ENCODE peak calls at places on chromosomes 13 and 19, in four cellular contexts. Q, X, V and O are unnamed samples.
A peak's percentile ranks its signal among the peaks of the same experiment; 100 is the strongest.

GRCh38 chr13:113562085-113562749 is 22.3 kb upstream of the TFDP1 start:
- DNase-seq in Q (peak; percentile 58), X (peak; percentile 90), V (peak; percentile 65), O (peak; percentile 54)

GRCh38 chr13:100773429-100773828 is 98.8 kb upstream of the TMTC4 start:
- DNase-seq in Q (no peak), X (no peak), V (no peak), O (no peak)

GRCh38 chr13:23867027-23867491 is 22.1 kb downstream of the MIPEP start:
- DNase-seq in Q (no peak), X (no peak), V (no peak), O (peak; percentile 17)

GRCh38 chr19:51541458-51542357 is 10.2 kb upstream of the SIGLEC6 start:
- DNase-seq in Q (no peak), X (no peak), V (no peak), O (no peak)

GRCh38 chr13:45541806-45542205 is 73.7 kb downstream of the ERICH6B start:
- DNase-seq in Q (no peak), X (no peak), V (no peak), O (no peak)

GRCh38 chr19:49592486-49593232 is 1.7 kb downstream of the PRR12 start:
- DNase-seq in Q (no peak), X (no peak), V (no peak), O (peak; percentile 74)

GRCh38 chr19:11663162-11663561 is 65.9 kb downstream of the ZNF627 start:
- DNase-seq in Q (no peak), X (no peak), V (no peak), O (no peak)

GRCh38 chr13:41565221-41565620 is 107.9 kb downstream of the RGCC start:
- DNase-seq in Q (no peak), X (no peak), V (peak; percentile 24), O (no peak)

GRCh38 chr13:31742102-31742695 is 2.9 kb downstream of the RXFP2 start:
- DNase-seq in Q (peak; percentile 53), X (peak; percentile 83), V (peak; percentile 28), O (peak; percentile 50)

GRCh38 chr19:2754659-2755447 is 15.0 kb upstream of the SLC39A3 start:
- DNase-seq in Q (no peak), X (no peak), V (no peak), O (no peak)

GRCh38 chr13:46885018-46885417 is 11.8 kb downstream of the HTR2A start:
- DNase-seq in Q (no peak), X (no peak), V (no peak), O (no peak)

GRCh38 chr19:5001547-5002131 is 32.7 kb downstream of the KDM4B start:
- DNase-seq in Q (peak; percentile 71), X (no peak), V (peak; percentile 58), O (peak; percentile 51)

GRCh38 chr19:48777720-48778119 is 22.4 kb downstream of the FGF21 start:
- DNase-seq in Q (no peak), X (no peak), V (no peak), O (no peak)

GRCh38 chr19:2332341-2333026 is 4.0 kb downstream of the SPPL2B start:
- DNase-seq in Q (no peak), X (no peak), V (no peak), O (no peak)

GRCh38 chr13:69296130-69296529 is 811.5 kb upstream of the ATXN8OS start:
- DNase-seq in Q (no peak), X (no peak), V (no peak), O (no peak)

GRCh38 chr13:28719227-28719562 is 425 bp upstream of the SLC46A3 start:
- DNase-seq in Q (no peak), X (no peak), V (no peak), O (no peak)

GRCh38 chr19:3268326-3268725 is 43.9 kb downstream of the CELF5 start:
- DNase-seq in Q (no peak), X (no peak), V (no peak), O (no peak)

GRCh38 chr19:35349614-35350521 is 2.2 kb downstream of the FFAR1 start:
- DNase-seq in Q (no peak), X (peak; percentile 34), V (no peak), O (no peak)

GRCh38 chr13:42073683-42074082 is 25.2 kb downstream of the DGKH start:
- DNase-seq in Q (no peak), X (no peak), V (no peak), O (no peak)

GRCh38 chr19:56508282-56508778 is 675 bp downstream of the ZNF471 start:
- DNase-seq in Q (no peak), X (no peak), V (no peak), O (peak; percentile 7)

GRCh38 chr19:30423481-30423880 is 51.3 kb downstream of the ZNF536 start:
- DNase-seq in Q (no peak), X (no peak), V (no peak), O (no peak)

GRCh38 chr19:5040544-5041167 is 71.7 kb downstream of the KDM4B start:
- DNase-seq in Q (no peak), X (no peak), V (no peak), O (no peak)

GRCh38 chr19:13104848-13105646 is 2.4 kb upstream of the LYL1 start:
- DNase-seq in Q (no peak), X (no peak), V (no peak), O (no peak)

GRCh38 chr19:6374179-6374709 is 1.5 kb downstream of the PSPN start:
- DNase-seq in Q (no peak), X (no peak), V (no peak), O (no peak)

GRCh38 chr13:111846396-111847174 is 220.4 kb upstream of the SOX1 start:
- DNase-seq in Q (no peak), X (peak; percentile 48), V (no peak), O (no peak)

GRCh38 chr19:58356236-58356970 is 3.1 kb upstream of the A1BG start:
- DNase-seq in Q (no peak), X (no peak), V (no peak), O (no peak)

GRCh38 chr19:14475251-14476073 is at the start of gene PTGER1:
- DNase-seq in Q (peak; percentile 82), X (peak; percentile 76), V (no peak), O (no peak)

GRCh38 chr19:50794074-50794777 is 4.0 kb downstream of the ACP4 start:
- DNase-seq in Q (peak; percentile 77), X (peak; percentile 63), V (no peak), O (peak; percentile 76)

GRCh38 chr13:103238441-103238840 is 172.2 kb upstream of the SLC10A2 start:
- DNase-seq in Q (no peak), X (no peak), V (no peak), O (no peak)

DNA sequence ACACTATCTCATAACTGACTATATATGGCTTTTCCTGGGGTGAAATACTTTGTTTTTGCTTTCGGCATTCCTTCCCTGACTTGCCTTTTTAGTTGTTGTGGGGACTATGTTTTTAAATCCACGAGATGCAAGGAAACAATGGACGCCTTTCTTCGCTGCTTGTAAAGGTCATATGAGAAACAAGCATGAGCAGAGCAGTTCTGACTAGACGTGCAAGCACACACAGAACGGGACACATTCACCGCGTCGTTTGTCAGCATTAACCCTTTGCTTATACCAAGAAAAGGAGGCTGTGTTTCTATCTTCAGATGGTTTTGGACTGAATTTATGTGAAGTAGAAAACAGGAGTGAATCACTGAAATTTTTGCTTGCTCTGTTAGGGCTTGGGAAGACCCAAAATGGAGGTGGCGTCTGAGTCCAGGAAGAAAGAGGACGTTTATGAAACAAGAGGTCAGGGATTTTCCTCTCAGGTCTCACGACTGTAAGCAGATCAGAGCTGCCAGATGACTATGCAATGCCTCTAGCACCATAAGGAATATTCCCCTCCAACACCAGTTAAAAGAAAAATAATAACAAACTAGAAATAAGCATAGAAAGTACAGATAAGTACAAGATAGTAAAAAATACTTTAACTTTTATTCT is 358.9 kb downstream of the DLEU7 start:
- DNase-seq in Q (no peak), X (no peak), V (no peak), O (no peak)
- TF ChIP-seq PHF8 in Q (no peak), X (no peak), V (no peak), O (no peak)

GRCh38 chr19:40561947-40562346 is 14.7 kb upstream of the SHKBP1 start:
- DNase-seq in Q (no peak), X (no peak), V (no peak), O (no peak)

GRCh38 chr19:40567750-40568494 is 8.8 kb upstream of the SHKBP1 start:
- DNase-seq in Q (no peak), X (peak; percentile 74), V (no peak), O (no peak)

GRCh38 chr19:40567040-40567749 is 9.5 kb upstream of the SHKBP1 start:
- DNase-seq in Q (peak; percentile 32), X (peak; percentile 49), V (no peak), O (no peak)

GRCh38 chr19:40565910-40566495 is 10.7 kb upstream of the SHKBP1 start:
- DNase-seq in Q (no peak), X (no peak), V (no peak), O (no peak)

GRCh38 chr19:40565355-40565754 is 11.3 kb upstream of the SHKBP1 start:
- DNase-seq in Q (no peak), X (no peak), V (no peak), O (no peak)
- TF ChIP-seq PHF8 in Q (no peak), X (no peak), V (no peak), O (no peak)

GRCh38 chr13:106337096-106337495 is 198.4 kb downstream of the EFNB2 start:
- DNase-seq in Q (no peak), X (no peak), V (no peak), O (no peak)
- TF ChIP-seq PHF8 in Q (no peak), X (no peak), V (no peak), O (no peak)

GRCh38 chr13:25420161-25420560 is 48.4 kb downstream of the ATP8A2 start:
- DNase-seq in Q (no peak), X (no peak), V (no peak), O (no peak)

GRCh38 chr13:25409938-25410337 is 38.2 kb downstream of the ATP8A2 start:
- DNase-seq in Q (no peak), X (no peak), V (no peak), O (no peak)

DNA sequence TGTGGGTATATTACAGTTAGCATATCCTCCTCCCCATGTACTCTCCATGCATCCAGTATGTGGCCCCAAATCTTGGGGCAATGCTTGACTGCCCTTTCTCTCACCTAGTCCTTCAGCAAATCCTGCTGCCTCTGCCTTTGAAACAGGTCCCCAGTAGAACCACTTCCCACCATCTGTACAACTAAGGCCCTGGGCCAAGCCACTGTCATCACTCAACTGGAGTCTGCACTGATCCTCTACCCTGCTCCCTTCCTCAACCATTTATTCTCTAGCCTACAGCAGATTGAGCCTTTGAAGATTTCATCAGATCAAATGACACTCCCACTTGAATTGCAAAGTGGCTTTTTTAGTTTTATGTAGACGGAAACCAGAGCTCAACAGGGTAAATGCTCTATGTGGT is 43.4 kb downstream of the ATP8A2 start:
- DNase-seq in Q (no peak), X (no peak), V (no peak), O (no peak)
- TF ChIP-seq PHF8 in Q (no peak), X (no peak), V (no peak), O (no peak)

DNA sequence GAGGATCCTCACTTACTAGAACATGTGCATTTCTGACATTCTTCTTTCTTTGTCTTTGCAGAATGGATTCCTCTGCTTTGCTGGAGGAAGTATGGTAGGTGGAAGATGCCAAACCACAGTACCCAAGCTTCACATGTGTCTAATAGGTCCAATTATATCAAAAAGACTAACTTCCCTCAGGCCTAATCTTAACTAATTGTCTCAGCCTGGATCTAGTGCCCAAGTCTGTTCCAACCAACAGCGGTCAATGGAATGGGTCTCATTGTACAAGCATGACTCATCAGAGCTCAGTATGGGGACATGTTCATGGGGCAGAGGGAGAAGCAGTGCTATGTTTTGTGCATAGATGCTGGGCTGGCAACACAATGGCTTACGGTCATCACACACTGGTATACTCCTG is 81.6 kb upstream of the CSNK1A1L start:
- DNase-seq in Q (no peak), X (no peak), V (no peak), O (no peak)
- TF ChIP-seq PHF8 in Q (no peak), X (no peak), V (no peak), O (no peak)

GRCh38 chr19:15715642-15716041 is 12.2 kb upstream of the OR10H2 start:
- DNase-seq in Q (no peak), X (no peak), V (no peak), O (no peak)

GRCh38 chr19:15717781-15718180 is 10.0 kb upstream of the OR10H2 start:
- DNase-seq in Q (no peak), X (no peak), V (no peak), O (no peak)

GRCh38 chr19:15714638-15715037 is 13.2 kb upstream of the OR10H2 start:
- DNase-seq in Q (no peak), X (no peak), V (no peak), O (no peak)
- TF ChIP-seq PHF8 in Q (no peak), X (no peak), V (no peak), O (no peak)